ENCODE peak calls at places on chromosomes 3 and 15, in nine cellular contexts. P is EH; W is BJ; S is naive thymus-derived CD8-positive, alpha-beta T cell; V is natural killer cell treated with Interleukin-12 subunit alpha and Interleukin-12 subunit beta and Interleukin-15 and Interleukin-18, amount 100 ng/mL, for 72 hours; U is activated T-helper 9 cell treated with anti-CD3 and anti-CD28 coated beads, Interleukin-2, amount 50 U/mL, for 16 hours; K is OCI-LY7; X is stimulated activated CD8-positive, alpha-beta memory T cell treated with anti-CD3 and anti-CD28 coated beads, Interleukin-4, amount 100 ng/mL, for 1 hour; E is adrenal gland. B is an unnamed sample.

GRCh38 chr3:184568918-184569829 is 7.6 kb downstream of the EPHB3 start:
- DNase-seq in V (peak), U (no peak), W (peak), X (no peak), S (no peak), P (peak), E (peak), K (no peak), B (no peak)

GRCh38 chr15:69074011-69074842 is 59.7 kb downstream of the NOX5 start:
- DNase-seq in E (peak), U (no peak), K (no peak), V (no peak), W (no peak), S (no peak), X (no peak), P (peak), B (no peak)

GRCh38 chr15:77461486-77461885 is 40.8 kb downstream of the HMG20A start:
- DNase-seq in K (no peak), P (peak), E (no peak), S (no peak), U (no peak), X (no peak), V (no peak), W (peak), B (no peak)

GRCh38 chr3:144868506-144868905 is 896.9 kb downstream of the DIPK2A start:
- DNase-seq in U (no peak), X (no peak), S (no peak), W (no peak), P (no peak), K (no peak), V (no peak), E (no peak), B (no peak)

GRCh38 chr3:124269619-124270018 is 277.7 kb upstream of the ROPN1 start:
- DNase-seq in X (no peak), S (no peak), U (no peak), K (no peak), V (no peak), W (no peak), P (no peak), E (no peak), B (no peak)

GRCh38 chr15:39188930-39189329 is 391.9 kb upstream of the THBS1 start:
- DNase-seq in X (no peak), E (no peak), V (no peak), U (no peak), P (peak), K (no peak), S (no peak), W (peak), B (no peak)

GRCh38 chr15:58269455-58270414 is 131.6 kb downstream of the AQP9 start:
- DNase-seq in P (peak), X (no peak), K (peak), E (peak), U (no peak), W (no peak), V (no peak), S (peak), B (no peak)

GRCh38 chr3:42979044-42979962 is at the start of gene GASK1A:
- DNase-seq in P (no peak), S (peak), U (no peak), E (peak), V (no peak), W (no peak), K (no peak), X (no peak), B (peak)

GRCh38 chr3:76859596-76859995 is 180.3 kb upstream of the ROBO2 start:
- DNase-seq in V (no peak), K (no peak), E (no peak), U (no peak), S (no peak), W (no peak), X (no peak), P (no peak), B (no peak)

GRCh38 chr3:69819283-69819682 is 80.0 kb downstream of the MITF start:
- DNase-seq in E (no peak), U (no peak), W (no peak), K (no peak), V (no peak), S (no peak), X (no peak), P (no peak), B (no peak)

GRCh38 chr3:194824676-194825075 is 139.0 kb downstream of the FAM43A start:
- DNase-seq in V (no peak), X (no peak), K (no peak), U (no peak), W (peak), P (peak), S (no peak), E (no peak), B (no peak)

GRCh38 chr3:161275919-161276318 is 54.8 kb downstream of the NMD3 start:
- DNase-seq in W (no peak), U (no peak), P (no peak), E (no peak), X (no peak), K (no peak), S (no peak), V (no peak), B (no peak)

GRCh38 chr3:32391643-32392529 is at the start of gene CMTM7:
- DNase-seq in S (peak), E (peak), W (no peak), V (peak), X (no peak), U (peak), K (peak), P (peak), B (peak)

GRCh38 chr3:49173792-49174170 is 2.4 kb downstream of the KLHDC8B start:
- DNase-seq in X (no peak), E (no peak), V (no peak), U (no peak), S (no peak), K (no peak), P (no peak), W (no peak), B (no peak)

GRCh38 chr3:183283886-183284285 is 30.8 kb downstream of the B3GNT5 start:
- DNase-seq in S (no peak), U (no peak), K (no peak), V (no peak), W (no peak), E (no peak), X (no peak), P (no peak), B (no peak)

GRCh38 chr3:122239112-122239511 is 55.6 kb downstream of the CASR start:
- DNase-seq in X (no peak), S (no peak), V (no peak), U (no peak), E (no peak), W (no peak), K (no peak), P (no peak), B (no peak)

GRCh38 chr3:48468329-48468731 is 21.8 kb downstream of the ATRIP start:
- DNase-seq in E (no peak), W (no peak), U (no peak), V (no peak), P (no peak), K (no peak), X (no peak), S (no peak), B (no peak)

GRCh38 chr15:39153058-39153457 is 427.8 kb upstream of the THBS1 start:
- DNase-seq in S (no peak), W (no peak), U (no peak), E (no peak), K (no peak), V (no peak), P (no peak), X (no peak), B (no peak)

GRCh38 chr3:52128118-52128683 is 26.0 kb downstream of the POC1A start:
- DNase-seq in E (peak), X (no peak), S (no peak), W (no peak), V (no peak), K (no peak), U (no peak), P (peak), B (no peak)

GRCh38 chr3:8574040-8574669 is 70.4 kb downstream of the SSUH2 start:
- DNase-seq in E (no peak), P (no peak), K (no peak), W (no peak), S (no peak), X (no peak), U (no peak), V (no peak), B (no peak)

GRCh38 chr15:65994832-65995231 is 125.5 kb downstream of the RAB11A start:
- DNase-seq in E (no peak), P (no peak), S (no peak), X (no peak), K (no peak), V (no peak), W (no peak), U (no peak), B (no peak)

GRCh38 chr15:37084602-37085001 is 15.7 kb downstream of the MEIS2 start:
- DNase-seq in E (no peak), S (no peak), V (no peak), X (no peak), K (no peak), U (no peak), P (no peak), W (no peak), B (no peak)

GRCh38 chr15:41888662-41889253 is 5.1 kb downstream of the SPTBN5 start:
- DNase-seq in X (no peak), V (no peak), K (peak), U (no peak), E (no peak), P (no peak), W (no peak), S (no peak), B (no peak)

GRCh38 chr15:91855684-91856553 is 2.4 kb downstream of the SLCO3A1 start:
- DNase-seq in V (peak), K (peak), E (no peak), W (no peak), S (no peak), X (no peak), U (no peak), P (no peak), B (no peak)

GRCh38 chr15:23897091-23897490 is 210.0 kb upstream of the NDN start:
- DNase-seq in V (no peak), X (no peak), P (no peak), U (no peak), K (no peak), E (no peak), W (no peak), S (no peak), B (no peak)

GRCh38 chr3:157906627-157907026 is 199.6 kb downstream of the SHOX2 start:
- DNase-seq in W (no peak), E (no peak), U (no peak), X (no peak), K (no peak), P (peak), V (no peak), S (no peak), B (no peak)

GRCh38 chr3:6542795-6543194 is 318.1 kb upstream of the GRM7 start:
- DNase-seq in S (no peak), E (no peak), W (no peak), V (no peak), U (no peak), X (no peak), K (no peak), P (no peak), B (no peak)

GRCh38 chr15:63920504-63921178 is 86.9 kb upstream of the HERC1 start:
- DNase-seq in P (peak), K (no peak), E (no peak), W (no peak), V (no peak), U (no peak), S (no peak), X (no peak), B (no peak)

GRCh38 chr15:23734856-23735255 is 47.8 kb upstream of the NDN start:
- DNase-seq in E (no peak), W (no peak), V (no peak), P (no peak), X (no peak), K (no peak), U (no peak), S (no peak), B (no peak)

GRCh38 chr3:180615954-180616353 is 14.0 kb downstream of the TTC14 start:
- DNase-seq in U (no peak), X (no peak), E (no peak), P (no peak), S (no peak), V (no peak), K (no peak), W (no peak), B (no peak)

GRCh38 chr3:171187706-171188290 is 161.3 kb upstream of the SLC2A2 start:
- DNase-seq in S (no peak), E (no peak), P (peak), V (no peak), U (no peak), K (peak), X (no peak), W (no peak), B (no peak)

GRCh38 chr3:54557538-54558419 is 370.1 kb downstream of the LRTM1 start:
- DNase-seq in W (no peak), S (no peak), P (no peak), E (no peak), V (no peak), K (no peak), U (no peak), X (no peak), B (no peak)

GRCh38 chr3:123805504-123805903 is 78.6 kb downstream of the MYLK start:
- DNase-seq in P (no peak), X (no peak), V (no peak), K (no peak), E (no peak), U (no peak), S (no peak), W (no peak), B (no peak)

GRCh38 chr15:99167640-99168039 is 62.8 kb downstream of the SYNM start:
- DNase-seq in E (no peak), U (no peak), K (no peak), P (no peak), V (no peak), W (no peak), S (no peak), X (no peak), B (no peak)

GRCh38 chr3:124640907-124641306 is 89.3 kb upstream of the UMPS start:
- DNase-seq in W (no peak), U (no peak), S (no peak), K (no peak), X (no peak), E (no peak), V (no peak), P (no peak), B (no peak)

GRCh38 chr3:53921296-53921695 is 29.6 kb upstream of the SELENOK start:
- DNase-seq in X (no peak), W (no peak), K (peak), V (no peak), E (no peak), S (no peak), U (no peak), P (peak), B (no peak)